ENCODE peak calls at places on chromosomes 2 and 18, in ten cellular contexts. Y, R, G, T, I, B, M, Q, W and D are unnamed samples.

GRCh38 chr2:127051780-127052067 is 55.2 kb downstream of the BIN1 start:
- DNase-seq in Y (no peak), R (no peak), G (no peak), T (no peak), I (no peak), B (no peak), M (no peak), Q (no peak), W (no peak), D (no peak)

GRCh38 chr2:23925702-23926288 is 1.1 kb downstream of the ATAD2B start:
- DNase-seq in Y (peak), R (no peak), G (no peak), T (peak), I (peak), B (peak), M (peak), Q (peak), W (peak), D (no peak)

GRCh38 chr2:198414976-198415375 is 610.6 kb downstream of the PLCL1 start:
- DNase-seq in Y (no peak), R (no peak), G (no peak), T (no peak), I (no peak), B (no peak), M (no peak), Q (no peak), W (no peak), D (no peak)

GRCh38 chr18:3093624-3094354 is 80.8 kb upstream of the LPIN2 start:
- DNase-seq in Y (no peak), R (no peak), G (no peak), T (peak), I (no peak), B (no peak), M (no peak), Q (no peak), W (no peak), D (no peak)

GRCh38 chr2:227118353-227118752 is 45.7 kb downstream of the COL4A4 start:
- DNase-seq in Y (no peak), R (no peak), G (no peak), T (no peak), I (no peak), B (no peak), M (no peak), Q (no peak), W (no peak), D (no peak)

GRCh38 chr18:21402272-21402671 is 160.2 kb downstream of the GREB1L start:
- DNase-seq in Y (no peak), R (no peak), G (no peak), T (no peak), I (no peak), B (no peak), M (no peak), Q (no peak), W (no peak), D (no peak)

GRCh38 chr2:121242976-121243375 is 42.0 kb downstream of the TFCP2L1 start:
- DNase-seq in Y (no peak), R (no peak), G (peak), T (no peak), I (no peak), B (no peak), M (no peak), Q (no peak), W (no peak), D (no peak)

GRCh38 chr2:107276034-107276433 is 390.1 kb upstream of the ST6GAL2 start:
- DNase-seq in Y (no peak), R (no peak), G (no peak), T (no peak), I (no peak), B (no peak), M (no peak), Q (no peak), W (no peak), D (no peak)

GRCh38 chr18:57775937-57776336 is 27.2 kb downstream of the ATP8B1 start:
- DNase-seq in Y (no peak), R (no peak), G (no peak), T (peak), I (no peak), B (no peak), M (peak), Q (no peak), W (peak), D (no peak)

GRCh38 chr2:101047075-101047766 is 45.1 kb downstream of the RPL31 start:
- DNase-seq in Y (no peak), R (no peak), G (no peak), T (peak), I (no peak), B (no peak), M (peak), Q (no peak), W (peak), D (no peak)

GRCh38 chr2:134097740-134098139 is 156.1 kb upstream of the MGAT5 start:
- DNase-seq in Y (no peak), R (no peak), G (no peak), T (no peak), I (no peak), B (no peak), M (peak), Q (no peak), W (peak), D (no peak)

GRCh38 chr2:120951701-120952100 is 216.0 kb downstream of the GLI2 start:
- DNase-seq in Y (no peak), R (no peak), G (no peak), T (no peak), I (no peak), B (no peak), M (no peak), Q (no peak), W (no peak), D (no peak)

GRCh38 chr2:144711546-144712276 is 191.8 kb upstream of the ZEB2 start:
- DNase-seq in Y (no peak), R (no peak), G (no peak), T (no peak), I (no peak), B (no peak), M (no peak), Q (no peak), W (no peak), D (no peak)

GRCh38 chr2:1224901-1225300 is 188.4 kb upstream of the TPO start:
- DNase-seq in Y (no peak), R (no peak), G (no peak), T (peak), I (no peak), B (no peak), M (peak), Q (no peak), W (peak), D (no peak)

GRCh38 chr2:84849271-84849952 is 31.5 kb downstream of the TRABD2A start:
- DNase-seq in Y (peak), R (no peak), G (no peak), T (peak), I (no peak), B (no peak), M (no peak), Q (no peak), W (peak), D (no peak)

GRCh38 chr18:57816208-57816999 is 13.3 kb upstream of the ATP8B1 start:
- DNase-seq in Y (no peak), R (no peak), G (no peak), T (no peak), I (no peak), B (no peak), M (peak), Q (no peak), W (peak), D (no peak)

GRCh38 chr18:78497641-78498040 is 482.0 kb upstream of the SALL3 start:
- DNase-seq in Y (no peak), R (no peak), G (no peak), T (no peak), I (no peak), B (no peak), M (no peak), Q (no peak), W (no peak), D (no peak)

GRCh38 chr2:49480520-49480919 is 326.2 kb upstream of the FSHR start:
- DNase-seq in Y (no peak), R (no peak), G (no peak), T (no peak), I (no peak), B (no peak), M (no peak), Q (no peak), W (no peak), D (no peak)

GRCh38 chr2:62578837-62579640 is 73.0 kb upstream of the TMEM17 start:
- DNase-seq in Y (no peak), R (no peak), G (no peak), T (peak), I (no peak), B (no peak), M (peak), Q (no peak), W (peak), D (no peak)

GRCh38 chr18:49002881-49003280 is 52.1 kb upstream of the SMAD7 start:
- DNase-seq in Y (no peak), R (no peak), G (no peak), T (no peak), I (no peak), B (no peak), M (peak), Q (no peak), W (no peak), D (no peak)

GRCh38 chr2:168565112-168565511 is 109.0 kb downstream of the CERS6 start:
- DNase-seq in Y (peak), R (no peak), G (no peak), T (peak), I (no peak), B (no peak), M (peak), Q (no peak), W (peak), D (no peak)